ENCODE peak calls at places on chromosomes 13 and 19, in five cellular contexts. L is cardiac fibroblast, K is right lobe of liver, N is CD14-positive monocyte, I is spleen. O is an unnamed sample.

GRCh38 chr13:18961383-18962117 is 220.1 kb downstream of the TUBA3C start:
- DNase-seq in L (no peak), K (no peak), N (no peak), I (no peak), O (no peak)

GRCh38 chr13:98677398-98677797 is 75.1 kb downstream of the SLC15A1 start:
- DNase-seq in L (peak), K (no peak), N (no peak), I (no peak), O (no peak)

GRCh38 chr13:20749377-20749776 is 24.4 kb downstream of the EEF1AKMT1 start:
- DNase-seq in L (no peak), K (no peak), N (no peak), I (no peak), O (no peak)

GRCh38 chr19:8041553-8041952 is 11.0 kb upstream of the CCL25 start:
- DNase-seq in L (no peak), K (no peak), N (no peak), I (no peak), O (no peak)

GRCh38 chr19:41847351-41848105 is 2.7 kb downstream of the DMRTC2 start:
- DNase-seq in L (no peak), K (no peak), N (no peak), I (no peak), O (no peak)

GRCh38 chr13:52141299-52141698 is 12.4 kb upstream of the NEK5 start:
- DNase-seq in L (no peak), K (no peak), N (no peak), I (no peak), O (no peak)

GRCh38 chr13:94389544-94390351 is 89.7 kb downstream of the DCT start:
- DNase-seq in L (no peak), K (no peak), N (no peak), I (no peak), O (no peak)

GRCh38 chr19:14073232-14073924 is 792 bp downstream of the MISP3 start:
- DNase-seq in L (peak), K (peak), N (no peak), I (peak), O (peak)

GRCh38 chr13:24264976-24265375 is 44.4 kb upstream of the C1QTNF9 start:
- DNase-seq in L (no peak), K (no peak), N (no peak), I (peak), O (no peak)

GRCh38 chr13:71278512-71278911 is 588.5 kb downstream of the DACH1 start:
- DNase-seq in L (no peak), K (no peak), N (no peak), I (no peak), O (no peak)

GRCh38 chr13:106367361-106367781 is 168.1 kb downstream of the EFNB2 start:
- DNase-seq in L (no peak), K (no peak), N (no peak), I (no peak), O (no peak)

GRCh38 chr19:38385804-38386257 is 2.0 kb downstream of the GGN start:
- DNase-seq in L (no peak), K (no peak), N (no peak), I (no peak), O (peak)

GRCh38 chr13:65724261-65724660 is 1505.9 kb downstream of the PCDH9 start:
- DNase-seq in L (peak), K (no peak), N (no peak), I (no peak), O (no peak)

GRCh38 chr13:98653471-98653985 is 76.6 kb upstream of the STK24 start:
- DNase-seq in L (peak), K (peak), N (peak), I (peak), O (peak)

GRCh38 chr13:48738261-48738755 is 84.6 kb downstream of the CYSLTR2 start:
- DNase-seq in L (no peak), K (no peak), N (no peak), I (no peak), O (no peak)

GRCh38 chr13:102983496-102983895 is 82.7 kb downstream of the SLC10A2 start:
- DNase-seq in L (peak), K (no peak), N (no peak), I (no peak), O (no peak)

GRCh38 chr19:49799798-49800376 is 13.2 kb downstream of the FUZ start:
- DNase-seq in L (no peak), K (no peak), N (no peak), I (no peak), O (no peak)
- TF ChIP-seq CTCF in L (no peak), K (no peak), N (no peak), I (no peak), O (peak)

DNA sequence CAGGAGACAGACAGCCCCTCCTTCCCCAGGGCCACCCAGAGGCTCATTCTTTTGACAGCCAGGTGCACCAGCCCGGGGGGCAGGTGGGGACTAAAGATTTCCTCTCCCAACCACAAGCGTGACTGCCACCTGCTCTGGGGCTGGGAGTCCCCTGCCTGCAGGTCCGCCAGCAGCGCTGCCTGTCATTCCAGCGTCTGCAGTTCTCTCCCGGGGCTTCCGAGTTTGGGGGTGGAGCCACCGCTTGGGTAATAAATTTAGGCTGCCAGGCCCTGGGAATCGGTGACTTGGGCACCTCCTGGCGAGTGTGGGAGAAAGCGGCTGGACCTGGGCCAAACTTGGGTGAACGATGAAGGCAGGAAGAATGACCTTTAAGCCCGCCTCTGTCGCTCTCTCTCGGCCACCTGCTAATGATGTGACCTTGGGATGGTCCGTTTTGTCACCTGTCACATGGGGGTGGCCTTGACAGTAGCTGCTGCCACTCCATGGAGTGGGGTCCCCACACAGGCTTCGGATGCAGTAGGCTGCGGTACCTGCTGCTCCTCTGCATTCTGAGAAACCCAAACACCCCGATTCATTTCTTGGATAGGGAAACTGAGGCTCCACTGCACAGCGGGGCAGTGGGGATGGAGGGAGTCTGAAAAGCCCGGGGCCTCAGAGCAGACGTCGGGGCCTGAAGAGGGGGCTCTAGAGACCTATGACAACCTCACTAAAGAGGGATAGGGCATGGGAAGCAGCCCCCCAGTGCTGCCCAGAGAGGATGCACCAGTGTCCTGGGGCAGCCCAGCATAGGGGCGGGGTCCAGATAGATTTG is 12.8 kb downstream of the FUT6 start:
- DNase-seq in L (peak), K (peak), N (no peak), I (peak), O (peak)
- TF ChIP-seq CTCF in L (peak), K (peak), N (no peak), I (no peak), O (no peak)

DNA sequence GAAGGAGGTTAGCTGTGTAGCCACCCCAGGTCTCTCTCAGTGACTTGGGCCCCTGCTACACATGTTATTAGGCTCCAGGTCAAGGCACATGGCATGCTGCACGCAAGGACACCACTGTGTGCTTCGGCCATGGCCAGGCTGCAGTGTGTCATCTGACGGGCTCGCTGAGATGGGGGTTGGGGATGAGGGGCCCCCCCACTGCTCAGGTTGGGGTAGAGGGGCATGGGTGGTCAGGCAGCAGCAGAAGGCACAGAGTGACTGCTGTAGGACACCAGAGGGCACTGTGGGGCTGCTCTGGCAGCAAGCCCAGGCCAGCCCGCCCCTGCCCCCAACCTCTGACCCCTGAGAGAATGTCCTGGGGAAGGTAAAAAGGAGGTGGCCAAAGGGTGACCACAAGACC is 32.2 kb upstream of the ISYNA1 start:
- DNase-seq in L (no peak), K (peak), N (no peak), I (peak), O (peak)
- TF ChIP-seq CTCF in L (peak), K (peak), N (peak), I (peak), O (peak)

GRCh38 chr19:17981611-17982010 is 14.7 kb downstream of the KCNN1 start:
- DNase-seq in L (no peak), K (no peak), N (no peak), I (no peak), O (no peak)
- TF ChIP-seq CTCF in L (no peak), K (no peak), N (no peak), I (no peak), O (no peak)

GRCh38 chr19:46573679-46574522 is 27.2 kb upstream of the CALM3 start:
- DNase-seq in L (no peak), K (no peak), N (no peak), I (no peak), O (no peak)

GRCh38 chr19:46574533-46574932 is 26.6 kb upstream of the CALM3 start:
- DNase-seq in L (no peak), K (no peak), N (no peak), I (no peak), O (no peak)

GRCh38 chr19:46580247-46580646 is 20.9 kb upstream of the CALM3 start:
- DNase-seq in L (no peak), K (no peak), N (no peak), I (no peak), O (no peak)

GRCh38 chr19:46578450-46578849 is 22.7 kb upstream of the CALM3 start:
- DNase-seq in L (no peak), K (no peak), N (no peak), I (no peak), O (no peak)

GRCh38 chr19:46579286-46579944 is 21.7 kb upstream of the CALM3 start:
- DNase-seq in L (peak), K (no peak), N (no peak), I (no peak), O (peak)
- TF ChIP-seq CTCF in L (peak), K (peak), N (peak), I (no peak), O (peak)

GRCh38 chr13:68261105-68261504 is 1031.0 kb upstream of the PCDH9 start:
- DNase-seq in L (no peak), K (no peak), N (no peak), I (no peak), O (no peak)

GRCh38 chr13:68254151-68254550 is 1024.0 kb upstream of the PCDH9 start:
- DNase-seq in L (no peak), K (no peak), N (no peak), I (no peak), O (no peak)

DNA sequence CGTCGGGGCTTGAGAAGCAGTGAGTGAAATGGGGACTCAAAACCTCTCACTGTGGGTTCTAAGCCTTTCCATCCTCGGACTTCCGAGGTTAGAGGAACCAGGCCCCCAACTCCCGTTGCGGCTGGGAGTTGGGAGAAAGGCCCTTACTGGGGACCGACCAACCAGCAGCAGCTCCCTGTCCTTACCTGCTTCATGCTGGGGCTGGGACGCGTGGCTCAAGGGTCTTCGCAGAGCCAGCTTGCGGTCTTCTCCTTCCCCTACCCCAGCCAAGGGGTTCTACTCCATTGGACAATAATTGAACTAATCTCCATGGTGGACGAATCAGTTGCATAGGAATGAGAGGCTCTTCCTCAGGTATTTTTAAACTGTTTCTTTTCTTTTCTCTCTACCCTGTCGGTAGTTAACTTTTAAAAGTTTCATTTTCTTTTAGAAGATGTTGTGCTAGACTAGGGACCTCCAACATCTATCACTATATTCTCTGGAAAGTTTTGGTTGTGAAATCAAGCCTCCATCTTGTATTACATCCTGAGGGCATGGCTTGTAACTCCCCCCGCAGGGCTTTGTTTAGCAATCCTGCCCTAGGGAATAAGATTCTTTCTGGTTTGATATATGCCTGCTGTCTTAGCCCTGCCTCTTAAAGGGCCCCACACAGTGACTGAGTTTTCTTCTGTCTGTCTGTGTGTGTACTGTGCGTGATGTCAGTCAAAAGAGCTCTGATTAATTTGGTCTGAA is 1027.1 kb upstream of the PCDH9 start:
- DNase-seq in L (no peak), K (no peak), N (no peak), I (no peak), O (no peak)
- TF ChIP-seq CTCF in L (no peak), K (no peak), N (no peak), I (no peak), O (no peak)

DNA sequence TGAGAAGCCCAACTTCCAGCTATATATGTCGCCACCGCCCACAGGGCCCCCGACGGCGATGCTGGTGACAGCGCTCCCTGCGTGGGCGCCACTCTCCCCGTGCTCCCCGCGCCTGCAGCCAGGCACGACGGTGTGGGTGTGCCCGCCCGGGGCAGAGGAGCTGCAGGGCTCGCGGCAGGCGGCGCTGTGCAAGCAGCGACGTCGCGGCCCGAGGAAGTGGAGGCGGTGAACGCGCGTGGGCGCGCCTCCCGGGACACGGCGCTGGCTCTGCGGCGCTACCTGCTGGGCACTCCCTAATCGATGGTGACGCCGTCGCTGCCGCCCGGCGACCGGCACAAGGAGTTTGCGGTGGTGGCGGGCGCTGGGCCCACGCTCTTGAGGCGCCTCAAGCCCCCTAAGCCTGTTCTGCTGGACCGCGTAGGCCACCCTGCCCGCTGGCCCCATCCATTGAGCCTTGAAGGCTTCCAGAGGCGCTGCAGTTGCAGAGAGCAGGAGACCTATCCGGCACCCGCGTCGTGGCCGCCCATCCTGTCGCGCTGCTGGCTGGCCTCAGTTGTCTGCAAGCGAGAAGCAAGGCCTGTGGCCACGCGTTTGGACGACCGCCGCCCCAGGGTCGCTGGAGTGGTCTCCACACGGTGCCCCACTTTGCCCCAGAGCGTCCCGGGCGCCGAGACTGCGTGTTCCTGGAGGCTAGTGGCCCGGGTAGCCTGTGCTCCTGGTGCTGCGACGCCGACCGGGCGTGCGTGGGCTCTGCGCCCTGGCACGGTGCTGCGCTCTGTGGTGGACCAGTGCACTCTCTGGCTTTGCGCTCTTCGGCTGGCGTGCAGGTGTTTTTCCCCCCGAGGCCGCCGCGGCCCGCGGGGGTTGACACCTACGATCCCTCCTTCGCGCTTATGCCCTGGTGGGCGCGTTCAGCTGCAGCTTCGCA is 23.1 kb downstream of the LRFN3 start:
- DNase-seq in L (no peak), K (peak), N (no peak), I (peak), O (peak)
- TF ChIP-seq CTCF in L (no peak), K (peak), N (peak), I (peak), O (peak)